ENCODE peak calls at places on chromosomes 4 and X, in ten cellular contexts. C, L, X, A, E, P, U, T, Q and O are unnamed samples.

GRCh38 chrX:122770581-122770980 is 413.5 kb upstream of the GRIA3 start:
- DNase-seq in C (no peak), L (no peak), X (peak; percentile 42), A (peak; percentile 11), E (peak; percentile 29), P (no peak), U (no peak), T (no peak), Q (no peak), O (no peak)

GRCh38 chrX:48945517-48946348 is 11.7 kb downstream of the OTUD5 start:
- DNase-seq in C (peak; percentile 55), L (peak; percentile 88), X (no peak), A (no peak), E (peak; percentile 3), P (no peak), U (no peak), T (peak; percentile 34), Q (no peak), O (peak; percentile 45)

GRCh38 chrX:136138939-136139338 is 8.4 kb upstream of the FHL1 start:
- DNase-seq in C (no peak), L (no peak), X (no peak), A (no peak), E (no peak), P (no peak), U (no peak), T (no peak), Q (no peak), O (no peak)

GRCh38 chr4:153241970-153242847 is 38.0 kb downstream of the TRIM2 start:
- DNase-seq in C (no peak), L (no peak), X (peak; percentile 63), A (no peak), E (no peak), P (no peak), U (no peak), T (no peak), Q (peak; percentile 76), O (peak; percentile 66)

GRCh38 chrX:148020329-148020728 is 39.2 kb downstream of the FMR1NB start:
- DNase-seq in C (no peak), L (no peak), X (no peak), A (no peak), E (no peak), P (no peak), U (no peak), T (no peak), Q (no peak), O (no peak)

GRCh38 chrX:140815868-140816267 is 106.3 kb downstream of the LINC00632 start:
- DNase-seq in C (peak; percentile 19), L (no peak), X (no peak), A (no peak), E (no peak), P (no peak), U (no peak), T (no peak), Q (no peak), O (peak; percentile 42)

GRCh38 chr4:129327637-129328036 is 231.7 kb downstream of the C4orf33 start:
- DNase-seq in C (no peak), L (no peak), X (no peak), A (no peak), E (no peak), P (no peak), U (no peak), T (no peak), Q (no peak), O (no peak)

GRCh38 chr4:48986654-48987164 is 634 bp downstream of the CWH43 start:
- DNase-seq in C (no peak), L (no peak), X (no peak), A (no peak), E (no peak), P (no peak), U (no peak), T (no peak), Q (no peak), O (no peak)

GRCh38 chr4:147842573-147842972 is 110.7 kb downstream of the ARHGAP10 start:
- DNase-seq in C (peak; percentile 75), L (no peak), X (no peak), A (no peak), E (no peak), P (no peak), U (no peak), T (no peak), Q (no peak), O (peak; percentile 87)

GRCh38 chr4:112516401-112517066 is 554 bp upstream of the NEUROG2 start:
- DNase-seq in C (no peak), L (no peak), X (peak; percentile 19), A (peak; percentile 76), E (peak; percentile 15), P (no peak), U (peak; percentile 82), T (no peak), Q (no peak), O (no peak)

GRCh38 chrX:20067709-20068315 is 48.9 kb downstream of the MAP7D2 start:
- DNase-seq in C (peak; percentile 73), L (no peak), X (no peak), A (peak; percentile 56), E (no peak), P (no peak), U (peak; percentile 85), T (no peak), Q (no peak), O (peak; percentile 87)

GRCh38 chrX:130295519-130296314 is 27.0 kb upstream of the ZNF280C start:
- DNase-seq in C (no peak), L (no peak), X (no peak), A (no peak), E (no peak), P (no peak), U (no peak), T (no peak), Q (no peak), O (no peak)

GRCh38 chr4:153010137-153010536 is 74.0 kb downstream of the FHDC1 start:
- DNase-seq in C (no peak), L (no peak), X (no peak), A (no peak), E (no peak), P (no peak), U (no peak), T (no peak), Q (no peak), O (no peak)

GRCh38 chr4:80173387-80173786 is 23.9 kb upstream of the PRDM8 start:
- DNase-seq in C (no peak), L (no peak), X (no peak), A (no peak), E (no peak), P (no peak), U (no peak), T (peak; percentile 44), Q (no peak), O (peak; percentile 81)

GRCh38 chr4:876780-877179 is 50.9 kb upstream of the CPLX1 start:
- DNase-seq in C (no peak), L (no peak), X (no peak), A (no peak), E (no peak), P (no peak), U (no peak), T (no peak), Q (no peak), O (no peak)

GRCh38 chr4:34850983-34851382 is 1393.3 kb downstream of the ARAP2 start:
- DNase-seq in C (no peak), L (no peak), X (no peak), A (no peak), E (no peak), P (no peak), U (no peak), T (no peak), Q (no peak), O (peak; percentile 62)

GRCh38 chr4:167555338-167556022 is 321.2 kb upstream of the SPOCK3 start:
- DNase-seq in C (no peak), L (no peak), X (no peak), A (no peak), E (no peak), P (no peak), U (no peak), T (no peak), Q (no peak), O (no peak)